ENCODE peak calls at places on chromosomes 6 and 20, in seven cellular contexts. One of them, this sample, is unnamed.

GRCh38 chr6:14748679-14749078 is 497.2 kb upstream of the JARID2 start:
- DNase-seq in SK-N-SH: no peak
- DNase-seq in Panc1: no peak
- DNase-seq in HepG2: no peak
- DNase-seq in K562: no peak
- DNase-seq in HCT116: no peak
- DNase-seq in GM12878: no peak
- DNase-seq in this sample: no peak

GRCh38 chr20:37961016-37961415 is 58.1 kb downstream of the VSTM2L start:
- DNase-seq in SK-N-SH: no peak
- DNase-seq in Panc1: no peak
- DNase-seq in HepG2: no peak
- DNase-seq in K562: no peak
- DNase-seq in HCT116: no peak
- DNase-seq in GM12878: no peak
- DNase-seq in this sample: no peak

GRCh38 chr20:4795394-4795793 is 73.7 kb downstream of the PRND start:
- DNase-seq in SK-N-SH: no peak
- DNase-seq in Panc1: no peak
- DNase-seq in HepG2: peak
- DNase-seq in K562: peak
- DNase-seq in HCT116: peak
- DNase-seq in GM12878: no peak
- DNase-seq in this sample: no peak

GRCh38 chr6:39753745-39754084 is 28.5 kb upstream of the KIF6 start:
- DNase-seq in SK-N-SH: no peak
- DNase-seq in Panc1: no peak
- DNase-seq in HepG2: no peak
- DNase-seq in K562: no peak
- DNase-seq in HCT116: no peak
- DNase-seq in GM12878: no peak
- DNase-seq in this sample: no peak

GRCh38 chr20:17010181-17010580 is 216.7 kb upstream of the PCSK2 start:
- DNase-seq in SK-N-SH: no peak
- DNase-seq in Panc1: no peak
- DNase-seq in HepG2: peak
- DNase-seq in K562: no peak
- DNase-seq in HCT116: no peak
- DNase-seq in GM12878: no peak
- DNase-seq in this sample: no peak

GRCh38 chr20:39897781-39898466 is 791.1 kb downstream of the MAFB start:
- DNase-seq in SK-N-SH: no peak
- DNase-seq in Panc1: no peak
- DNase-seq in HepG2: no peak
- DNase-seq in K562: no peak
- DNase-seq in HCT116: no peak
- DNase-seq in GM12878: no peak
- DNase-seq in this sample: no peak

GRCh38 chr6:89934685-89935366 is 40.6 kb downstream of the GJA10 start:
- DNase-seq in SK-N-SH: peak
- DNase-seq in Panc1: no peak
- DNase-seq in HepG2: no peak
- DNase-seq in K562: peak
- DNase-seq in HCT116: no peak
- DNase-seq in GM12878: no peak
- DNase-seq in this sample: no peak

GRCh38 chr6:134732761-134733160 is 217.1 kb downstream of the ALDH8A1 start:
- DNase-seq in SK-N-SH: no peak
- DNase-seq in Panc1: no peak
- DNase-seq in HepG2: no peak
- DNase-seq in K562: no peak
- DNase-seq in HCT116: no peak
- DNase-seq in GM12878: no peak
- DNase-seq in this sample: no peak

GRCh38 chr6:14921170-14921569 is 324.7 kb upstream of the JARID2 start:
- DNase-seq in SK-N-SH: no peak
- DNase-seq in Panc1: no peak
- DNase-seq in HepG2: no peak
- DNase-seq in K562: peak
- DNase-seq in HCT116: no peak
- DNase-seq in GM12878: no peak
- DNase-seq in this sample: no peak

GRCh38 chr6:150026976-150027805 is 1.9 kb upstream of the RAET1L start:
- DNase-seq in SK-N-SH: no peak
- DNase-seq in Panc1: no peak
- DNase-seq in HepG2: no peak
- DNase-seq in K562: no peak
- DNase-seq in HCT116: no peak
- DNase-seq in GM12878: no peak
- DNase-seq in this sample: no peak

GRCh38 chr6:1127597-1128288 is 184.2 kb upstream of the FOXQ1 start:
- DNase-seq in SK-N-SH: no peak
- DNase-seq in Panc1: no peak
- DNase-seq in HepG2: no peak
- DNase-seq in K562: no peak
- DNase-seq in HCT116: no peak
- DNase-seq in GM12878: no peak
- DNase-seq in this sample: no peak

DNA sequence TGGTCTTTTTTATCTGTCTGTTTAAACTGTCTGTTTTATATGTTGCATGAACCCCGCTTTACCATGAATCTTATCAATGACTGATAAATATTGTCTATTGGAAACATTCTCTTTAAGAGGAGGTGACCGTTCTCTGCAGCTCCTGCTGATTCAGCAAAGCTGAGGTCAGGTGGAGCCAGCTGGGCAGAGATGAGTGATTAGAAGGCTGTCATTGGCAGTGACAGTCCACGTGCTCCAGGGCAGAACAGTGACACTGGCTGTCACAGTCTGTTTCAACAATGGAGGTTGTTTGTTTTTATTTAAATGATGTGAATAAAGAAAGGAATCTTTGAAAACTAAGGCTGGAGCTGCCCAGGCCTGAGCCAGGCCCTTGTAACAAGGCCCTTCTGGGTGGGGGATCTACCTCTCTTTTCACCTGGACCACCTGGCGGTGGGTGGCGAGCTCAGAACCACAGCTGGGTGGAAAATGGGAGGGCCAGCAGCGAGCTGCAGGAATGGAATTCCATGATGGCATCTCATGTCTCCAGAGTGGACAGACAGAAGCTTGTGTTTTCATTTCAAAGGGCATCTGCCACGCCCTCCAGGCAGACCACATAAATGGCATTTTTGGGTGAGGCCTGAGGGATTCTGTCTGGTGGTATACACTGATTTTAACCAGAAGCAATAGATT is 12.6 kb downstream of the SYNJ2 start:
- DNase-seq in SK-N-SH: no peak
- DNase-seq in Panc1: no peak
- DNase-seq in HepG2: peak
- DNase-seq in K562: peak
- DNase-seq in HCT116: no peak
- DNase-seq in GM12878: no peak
- DNase-seq in this sample: no peak
- TF ChIP-seq SIN3A in SK-N-SH: no peak
- TF ChIP-seq SIN3A in Panc1: no peak
- TF ChIP-seq SIN3A in HepG2: no peak
- TF ChIP-seq SIN3A in K562: no peak
- TF ChIP-seq SIN3A in HCT116: no peak
- TF ChIP-seq SIN3A in GM12878: no peak
- TF ChIP-seq SIN3A in this sample: no peak

DNA sequence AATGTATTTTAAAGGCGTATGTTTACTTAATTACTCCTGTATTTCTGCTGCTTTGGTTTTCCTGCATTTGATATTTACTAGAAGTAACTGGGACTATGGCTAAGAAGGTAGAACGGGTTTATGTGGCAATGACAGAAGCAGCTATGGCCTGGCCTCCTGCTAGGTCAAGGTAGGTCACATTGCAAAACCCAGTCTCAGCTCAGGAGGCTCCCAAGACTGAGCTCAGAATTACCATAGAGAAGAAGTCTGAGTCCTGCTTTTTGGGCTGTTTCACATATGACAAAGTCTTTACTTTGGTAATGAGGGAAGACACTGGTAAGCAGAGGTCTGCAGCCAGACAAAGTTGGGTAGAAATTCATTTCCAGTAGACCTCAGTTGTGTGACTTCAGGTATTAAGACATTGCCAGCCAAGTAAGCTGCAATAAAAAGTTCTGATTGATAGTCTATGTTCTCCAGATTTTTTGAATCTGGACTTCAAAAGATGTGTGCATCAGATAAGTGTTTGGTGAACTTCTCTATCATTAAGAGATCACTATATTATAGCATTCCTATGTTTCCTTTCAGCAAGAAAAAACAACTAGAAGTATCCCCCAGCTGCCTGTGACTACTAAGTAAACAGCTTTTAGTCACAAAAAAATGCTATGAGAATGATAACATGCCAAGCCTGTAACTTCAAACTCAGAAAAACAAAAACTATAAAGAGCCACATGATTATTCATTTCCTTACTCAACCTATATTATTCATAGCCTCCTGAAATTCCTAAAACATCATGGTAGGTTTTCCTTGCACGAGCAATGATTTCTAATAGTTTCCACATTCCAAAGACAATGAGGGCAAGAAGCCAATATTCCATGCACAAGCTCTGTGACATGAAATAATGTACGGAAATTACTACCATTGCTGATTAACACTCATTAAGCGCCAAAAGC is 312.3 kb downstream of the HAO1 start:
- DNase-seq in SK-N-SH: no peak
- DNase-seq in Panc1: no peak
- DNase-seq in HepG2: no peak
- DNase-seq in K562: no peak
- DNase-seq in HCT116: no peak
- DNase-seq in GM12878: no peak
- DNase-seq in this sample: no peak
- TF ChIP-seq SIN3A in SK-N-SH: no peak
- TF ChIP-seq SIN3A in Panc1: no peak
- TF ChIP-seq SIN3A in HepG2: no peak
- TF ChIP-seq SIN3A in K562: no peak
- TF ChIP-seq SIN3A in HCT116: no peak
- TF ChIP-seq SIN3A in GM12878: no peak
- TF ChIP-seq SIN3A in this sample: no peak

DNA sequence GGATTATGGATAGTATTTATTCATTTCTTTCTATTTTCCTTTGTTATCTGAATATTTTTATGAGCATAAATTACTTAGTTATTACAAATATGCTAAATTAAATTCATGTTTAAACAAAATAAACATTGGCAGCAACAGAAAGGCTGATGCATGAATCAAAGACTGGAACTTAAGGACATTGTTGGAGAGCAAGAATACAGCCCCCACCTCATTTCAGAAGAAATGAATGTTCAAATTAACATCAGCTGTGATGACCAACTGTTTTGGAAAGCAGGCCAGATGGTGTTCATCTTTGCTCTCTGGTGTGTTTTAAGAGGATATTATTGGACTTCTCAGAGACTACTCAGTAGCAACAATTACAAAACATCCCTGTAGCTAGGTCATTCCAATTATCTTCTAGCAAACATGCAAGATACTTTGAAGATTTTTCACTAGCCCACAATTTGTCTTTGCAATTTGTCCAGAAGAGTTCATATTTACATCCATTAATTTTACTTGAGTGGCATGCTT is 118.6 kb upstream of the DOK5 start:
- DNase-seq in SK-N-SH: no peak
- DNase-seq in Panc1: no peak
- DNase-seq in HepG2: no peak
- DNase-seq in K562: no peak
- DNase-seq in HCT116: no peak
- DNase-seq in GM12878: no peak
- DNase-seq in this sample: no peak
- TF ChIP-seq SIN3A in SK-N-SH: no peak
- TF ChIP-seq SIN3A in Panc1: no peak
- TF ChIP-seq SIN3A in HepG2: no peak
- TF ChIP-seq SIN3A in K562: no peak
- TF ChIP-seq SIN3A in HCT116: no peak
- TF ChIP-seq SIN3A in GM12878: no peak
- TF ChIP-seq SIN3A in this sample: no peak

DNA sequence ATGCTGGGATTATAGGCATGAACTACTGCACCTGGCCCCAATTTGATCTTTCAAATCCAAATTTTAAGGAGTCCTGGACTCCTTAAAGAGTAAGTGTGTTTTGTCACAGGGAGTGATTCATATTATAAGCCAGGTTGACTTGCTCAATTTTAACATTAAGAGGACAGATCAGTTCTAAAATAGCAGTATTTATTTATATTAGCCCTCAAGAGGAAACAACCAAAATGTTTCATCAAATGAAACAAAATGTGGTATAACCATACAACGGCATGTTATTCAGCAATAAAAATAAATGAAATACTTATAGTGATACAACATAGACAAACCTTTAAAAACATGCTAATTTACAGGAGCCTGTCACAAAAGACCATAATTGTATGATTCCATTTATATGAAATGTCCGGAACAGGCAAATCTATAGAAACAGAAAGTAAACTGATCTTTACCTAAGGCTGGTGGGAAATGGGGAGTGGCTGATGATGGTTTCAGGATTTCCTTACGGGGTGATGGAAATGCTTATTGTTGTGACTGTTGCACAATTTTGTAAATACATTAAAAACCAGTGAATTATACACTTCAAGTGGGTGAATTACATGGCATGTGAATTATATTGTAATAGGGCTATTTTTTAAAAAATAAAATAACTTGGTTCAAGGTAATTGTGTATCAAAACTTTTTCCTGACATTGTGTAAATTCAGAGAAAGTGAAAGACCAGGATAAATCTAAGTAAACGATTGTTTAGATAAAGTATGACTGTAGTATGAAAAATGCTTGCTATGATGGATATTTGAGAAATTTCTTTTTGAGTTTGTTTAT is 637.3 kb downstream of the MMUT start:
- DNase-seq in SK-N-SH: no peak
- DNase-seq in Panc1: no peak
- DNase-seq in HepG2: no peak
- DNase-seq in K562: no peak
- DNase-seq in HCT116: no peak
- DNase-seq in GM12878: no peak
- DNase-seq in this sample: no peak
- TF ChIP-seq SIN3A in SK-N-SH: no peak
- TF ChIP-seq SIN3A in Panc1: no peak
- TF ChIP-seq SIN3A in HepG2: no peak
- TF ChIP-seq SIN3A in K562: no peak
- TF ChIP-seq SIN3A in HCT116: no peak
- TF ChIP-seq SIN3A in GM12878: no peak
- TF ChIP-seq SIN3A in this sample: no peak

This sample was measured in H1.